ENCODE peak calls at places on chromosomes 5 and 9, in seven cellular contexts. C is activated naive CD8-positive, alpha-beta T cell treated with anti-CD3 and anti-CD28 coated beads, Interleukin-2, amount 50 U/mL, for 24 hours; Y is EL; J is HEK293T; K is stomach; B is T-helper 2 cell treated with Interferon-gamma antibody and Interleukin-4, amounts not matched to agents 5 μg/mL and 100 μg/mL, for 36 hours; M is occipital lobe. Z is an unnamed sample.

GRCh38 chr5:110218994-110219393 is 507.5 kb downstream of the TMEM232 start:
- DNase-seq in B (no peak), J (no peak), M (no peak), C (no peak), K (no peak), Y (no peak), Z (no peak)

GRCh38 chr5:160979356-160979755 is 127.3 kb upstream of the ATP10B start:
- DNase-seq in M (no peak), Y (no peak), C (no peak), J (no peak), K (no peak), B (no peak), Z (no peak)

GRCh38 chr9:36461341-36461740 is 61.3 kb upstream of the RNF38 start:
- DNase-seq in K (no peak), C (no peak), M (no peak), J (no peak), B (no peak), Y (no peak), Z (no peak)

GRCh38 chr5:142439208-142439607 is 114.4 kb upstream of the SPRY4 start:
- DNase-seq in K (no peak), Y (no peak), C (no peak), B (no peak), J (no peak), M (no peak), Z (no peak)

GRCh38 chr5:73605223-73606087 is 20.5 kb upstream of the ARHGEF28 start:
- DNase-seq in M (no peak), B (no peak), C (no peak), Y (peak), K (peak), J (no peak), Z (no peak)

GRCh38 chr5:16178745-16179372 is 732 bp downstream of the MARCHF11 start:
- DNase-seq in B (peak), K (peak), M (peak), J (peak), Y (peak), C (peak), Z (no peak)

GRCh38 chr5:68055686-68056085 is 159.9 kb upstream of the PIK3R1 start:
- DNase-seq in J (no peak), C (no peak), M (no peak), K (no peak), Y (no peak), B (no peak), Z (no peak)

GRCh38 chr5:40716000-40716399 is 36.3 kb downstream of the PTGER4 start:
- DNase-seq in Y (no peak), J (no peak), K (no peak), M (peak), C (no peak), B (no peak), Z (no peak)

GRCh38 chr5:149228610-149229297 is 42.9 kb upstream of the AFAP1L1 start:
- DNase-seq in B (no peak), C (no peak), K (no peak), J (peak), Y (peak), M (peak), Z (no peak)

GRCh38 chr9:86637515-86637914 is 283.3 kb upstream of the TUT7 start:
- DNase-seq in Y (peak), K (peak), J (peak), M (no peak), C (peak), B (no peak), Z (no peak)

GRCh38 chr5:37875051-37875787 is 35.4 kb upstream of the GDNF start:
- DNase-seq in J (no peak), Y (peak), B (no peak), C (no peak), K (no peak), M (no peak), Z (no peak)

GRCh38 chr5:138792181-138792808 is 39.1 kb downstream of the CTNNA1 start:
- DNase-seq in Y (no peak), K (no peak), C (no peak), M (no peak), J (no peak), B (peak), Z (peak)

GRCh38 chr9:136722969-136723356 is 10.6 kb downstream of the DIPK1B start:
- DNase-seq in J (no peak), K (no peak), C (peak), Y (no peak), M (no peak), B (no peak), Z (no peak)

GRCh38 chr5:126433708-126434107 is 10.5 kb downstream of the GRAMD2B start:
- DNase-seq in Y (peak), K (no peak), M (no peak), B (no peak), J (no peak), C (no peak), Z (no peak)

GRCh38 chr5:144820285-144820684 is 649.6 kb downstream of the KCTD16 start:
- DNase-seq in B (no peak), Y (no peak), K (no peak), M (no peak), C (no peak), J (no peak), Z (no peak)

GRCh38 chr5:74638776-74639537 is 1.6 kb downstream of the ENC1 start:
- DNase-seq in C (no peak), Y (peak), M (no peak), K (no peak), J (no peak), B (no peak), Z (no peak)

GRCh38 chr5:138597660-138598400 is 22.6 kb upstream of the HSPA9 start:
- DNase-seq in B (no peak), M (no peak), Y (no peak), C (no peak), J (no peak), K (no peak), Z (no peak)

GRCh38 chr5:6868170-6868569 is 154.9 kb downstream of the TENT4A start:
- DNase-seq in Y (no peak), J (no peak), K (no peak), C (no peak), M (peak), B (no peak), Z (no peak)

Z was measured in CD8-positive, alpha-beta memory T cell.